ENCODE peak calls at places on chromosomes 7 and 10, in seven cellular contexts. One of them, this sample, is unnamed. For H3K4me1, the result is how much of the 10 kb centered on the place peaks cover.

GRCh38 chr10:77027141-77027540 is 610.5 kb downstream of the KCNMA1 start:
- DNase-seq in spleen: no peak
- DNase-seq in ovary: no peak
- DNase-seq in prostate gland: no peak
- DNase-seq in adrenal gland: no peak
- DNase-seq in HCT116: no peak
- DNase-seq in IMR-90: no peak
- DNase-seq in this sample: no peak

GRCh38 chr10:112715581-112715980 is 234.5 kb upstream of the TCF7L2 start:
- DNase-seq in spleen: no peak
- DNase-seq in HCT116: no peak
- DNase-seq in ovary: no peak
- DNase-seq in IMR-90: no peak
- DNase-seq in prostate gland: no peak
- DNase-seq in adrenal gland: no peak
- DNase-seq in this sample: no peak

GRCh38 chr10:59971915-59972314 is 65.6 kb upstream of the CCDC6 start:
- DNase-seq in ovary: no peak
- DNase-seq in IMR-90: no peak
- DNase-seq in adrenal gland: no peak
- DNase-seq in HCT116: no peak
- DNase-seq in prostate gland: peak
- DNase-seq in spleen: no peak
- DNase-seq in this sample: no peak

GRCh38 chr7:138974103-138974502 is 7.1 kb downstream of the KIAA1549 start:
- DNase-seq in adrenal gland: no peak
- DNase-seq in HCT116: no peak
- DNase-seq in ovary: no peak
- DNase-seq in prostate gland: no peak
- DNase-seq in IMR-90: no peak
- DNase-seq in spleen: no peak
- DNase-seq in this sample: no peak

GRCh38 chr7:35802649-35803048 is 1.8 kb downstream of the SEPTIN7 start:
- DNase-seq in prostate gland: no peak
- DNase-seq in HCT116: no peak
- DNase-seq in spleen: no peak
- DNase-seq in IMR-90: peak
- DNase-seq in adrenal gland: no peak
- DNase-seq in ovary: no peak
- DNase-seq in this sample: no peak

GRCh38 chr10:101118031-101118430 is 13.1 kb upstream of the TLX1 start:
- DNase-seq in ovary: no peak
- DNase-seq in spleen: no peak
- DNase-seq in adrenal gland: no peak
- DNase-seq in IMR-90: no peak
- DNase-seq in HCT116: no peak
- DNase-seq in prostate gland: no peak
- DNase-seq in this sample: no peak

GRCh38 chr7:94067506-94067905 is 63.4 kb upstream of the BET1 start:
- DNase-seq in spleen: no peak
- DNase-seq in adrenal gland: no peak
- DNase-seq in HCT116: no peak
- DNase-seq in ovary: no peak
- DNase-seq in prostate gland: no peak
- DNase-seq in IMR-90: peak
- DNase-seq in this sample: no peak

GRCh38 chr10:8174762-8175161 is 120.3 kb downstream of the GATA3 start:
- DNase-seq in spleen: no peak
- DNase-seq in HCT116: no peak
- DNase-seq in ovary: no peak
- DNase-seq in prostate gland: no peak
- DNase-seq in adrenal gland: no peak
- DNase-seq in IMR-90: no peak
- DNase-seq in this sample: no peak

GRCh38 chr10:37619336-37619735 is 238.1 kb downstream of the ZNF248 start:
- DNase-seq in HCT116: no peak
- DNase-seq in prostate gland: no peak
- DNase-seq in spleen: no peak
- DNase-seq in IMR-90: no peak
- DNase-seq in ovary: no peak
- DNase-seq in adrenal gland: peak
- DNase-seq in this sample: peak

GRCh38 chr7:22488643-22489462 is 11.1 kb downstream of the STEAP1B start:
- DNase-seq in ovary: peak
- DNase-seq in adrenal gland: peak
- DNase-seq in IMR-90: peak
- DNase-seq in spleen: no peak
- DNase-seq in prostate gland: peak
- DNase-seq in HCT116: peak
- DNase-seq in this sample: peak

GRCh38 chr7:132465516-132465915 is 110.8 kb downstream of the PLXNA4 start:
- DNase-seq in HCT116: no peak
- DNase-seq in prostate gland: no peak
- DNase-seq in spleen: no peak
- DNase-seq in IMR-90: no peak
- DNase-seq in ovary: no peak
- DNase-seq in adrenal gland: no peak
- DNase-seq in this sample: no peak

GRCh38 chr10:97096327-97097153 is 89.2 kb downstream of the SLIT1 start:
- DNase-seq in HCT116: no peak
- DNase-seq in ovary: peak
- DNase-seq in spleen: no peak
- DNase-seq in adrenal gland: no peak
- DNase-seq in prostate gland: no peak
- DNase-seq in IMR-90: no peak
- DNase-seq in this sample: peak

GRCh38 chr7:108415821-108416536 is 40.3 kb downstream of the NRCAM start:
- DNase-seq in prostate gland: no peak
- DNase-seq in ovary: no peak
- DNase-seq in adrenal gland: peak
- DNase-seq in IMR-90: no peak
- DNase-seq in spleen: no peak
- DNase-seq in HCT116: no peak
- DNase-seq in this sample: no peak

GRCh38 chr10:93947055-93947454 is 46.7 kb upstream of the PLCE1 start:
- DNase-seq in ovary: peak
- DNase-seq in prostate gland: no peak
- DNase-seq in IMR-90: peak
- DNase-seq in HCT116: no peak
- DNase-seq in spleen: no peak
- DNase-seq in adrenal gland: no peak
- DNase-seq in this sample: no peak

GRCh38 chr10:77919713-77920108 is 6.8 kb downstream of the DLG5 start:
- DNase-seq in adrenal gland: no peak
- DNase-seq in HCT116: no peak
- DNase-seq in prostate gland: no peak
- DNase-seq in ovary: no peak
- DNase-seq in IMR-90: peak
- DNase-seq in spleen: no peak
- DNase-seq in this sample: no peak

GRCh38 chr7:100874300-100874576 is 665 bp upstream of the SRRT start:
- DNase-seq in HCT116: no peak
- DNase-seq in ovary: no peak
- DNase-seq in adrenal gland: no peak
- DNase-seq in prostate gland: no peak
- DNase-seq in IMR-90: no peak
- DNase-seq in spleen: no peak
- DNase-seq in this sample: no peak

GRCh38 chr7:159023746-159024145 is 120.9 kb downstream of the VIPR2 start:
- DNase-seq in IMR-90: no peak
- DNase-seq in adrenal gland: peak
- DNase-seq in spleen: peak
- DNase-seq in prostate gland: no peak
- DNase-seq in ovary: peak
- DNase-seq in HCT116: no peak
- DNase-seq in this sample: no peak

GRCh38 chr7:134892963-134893362 is 93.3 kb upstream of the AGBL3 start:
- DNase-seq in prostate gland: no peak
- DNase-seq in spleen: no peak
- DNase-seq in HCT116: no peak
- DNase-seq in adrenal gland: no peak
- DNase-seq in ovary: no peak
- DNase-seq in IMR-90: no peak
- DNase-seq in this sample: no peak

GRCh38 chr10:541750-542371 is 147.6 kb downstream of the DIP2C start:
- DNase-seq in adrenal gland: no peak
- DNase-seq in prostate gland: no peak
- DNase-seq in HCT116: no peak
- DNase-seq in IMR-90: no peak
- DNase-seq in spleen: peak
- DNase-seq in ovary: no peak
- DNase-seq in this sample: no peak

GRCh38 chr7:157824011-157824818 is 487.4 kb downstream of the DNAJB6 start:
- DNase-seq in ovary: no peak
- DNase-seq in spleen: peak
- DNase-seq in adrenal gland: no peak
- DNase-seq in HCT116: no peak
- DNase-seq in prostate gland: no peak
- DNase-seq in IMR-90: no peak
- DNase-seq in this sample: no peak

GRCh38 chr7:74174606-74175082 is 488 bp downstream of the EIF4H start:
- DNase-seq in spleen: no peak
- DNase-seq in prostate gland: peak
- DNase-seq in ovary: peak
- DNase-seq in IMR-90: peak
- DNase-seq in HCT116: no peak
- DNase-seq in adrenal gland: peak
- DNase-seq in this sample: peak

GRCh38 chr10:24463683-24464426 is 254.9 kb downstream of the KIAA1217 start:
- DNase-seq in HCT116: no peak
- DNase-seq in IMR-90: peak
- DNase-seq in spleen: no peak
- DNase-seq in prostate gland: peak
- DNase-seq in adrenal gland: peak
- DNase-seq in ovary: peak
- DNase-seq in this sample: peak

DNA sequence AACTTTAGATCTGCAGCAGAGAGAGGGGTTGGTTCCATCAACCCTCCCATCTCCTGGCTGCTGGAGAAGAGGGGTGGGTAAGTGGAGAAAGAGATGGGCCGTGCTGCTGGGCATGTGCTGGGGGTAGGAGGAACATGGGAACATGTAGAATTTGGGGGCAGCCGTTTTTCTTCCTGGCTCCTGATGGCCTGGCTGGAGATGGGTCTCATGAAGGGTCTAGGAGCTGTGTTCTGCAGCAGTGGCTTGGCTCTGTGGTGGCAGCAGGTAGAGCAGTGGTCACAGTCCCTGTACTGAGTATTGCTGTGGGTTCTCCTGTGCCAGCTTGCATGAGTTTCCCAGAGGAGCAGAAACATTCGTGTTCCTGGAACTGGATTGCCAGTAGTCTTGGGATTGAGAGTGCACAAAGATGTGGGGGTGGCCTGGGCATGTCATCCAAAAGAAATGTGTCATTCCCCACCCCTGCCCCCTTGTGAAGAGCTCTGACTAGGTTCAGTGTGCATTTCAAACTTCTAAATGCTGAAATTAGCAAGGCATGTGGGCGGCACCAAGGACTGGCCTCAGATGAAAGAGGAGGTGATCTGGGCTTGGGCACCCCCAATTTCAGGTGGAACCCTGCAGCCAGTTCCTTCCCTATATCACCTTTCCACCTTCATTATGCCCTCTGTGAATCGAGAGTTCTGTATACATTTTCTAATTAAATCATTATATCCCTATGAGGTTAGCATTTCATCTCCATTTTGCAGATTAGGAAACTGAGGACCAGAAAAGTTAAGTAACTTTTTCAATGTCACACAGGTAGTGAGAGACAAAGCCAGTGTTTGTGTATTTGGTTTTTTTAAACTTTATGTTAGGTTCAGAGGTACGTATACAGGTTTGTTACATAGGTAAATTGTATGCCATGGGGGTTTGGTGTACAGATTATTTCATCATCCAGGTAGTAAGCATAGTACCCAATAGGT is 2.1 kb downstream of the CHST3 start:
- DNase-seq in spleen: no peak
- DNase-seq in IMR-90: peak
- DNase-seq in HCT116: no peak
- DNase-seq in ovary: no peak
- DNase-seq in adrenal gland: peak
- DNase-seq in prostate gland: no peak
- DNase-seq in this sample: no peak
- H3K4me1 ChIP-seq in spleen: under half
- H3K4me1 ChIP-seq in IMR-90: under half
- H3K4me1 ChIP-seq in HCT116: half or more
- H3K4me1 ChIP-seq in ovary: under half
- H3K4me1 ChIP-seq in adrenal gland: under half
- H3K4me1 ChIP-seq in prostate gland: under half
- H3K4me1 ChIP-seq in this sample: under half

GRCh38 chr10:79195091-79195923 is 126.5 kb downstream of the ZMIZ1 start:
- DNase-seq in spleen: peak
- DNase-seq in IMR-90: peak
- DNase-seq in HCT116: peak
- DNase-seq in adrenal gland: peak
- DNase-seq in ovary: peak
- DNase-seq in prostate gland: peak
- DNase-seq in this sample: peak
- TF ChIP-seq POLR2A in spleen: no peak
- TF ChIP-seq POLR2A in IMR-90: peak
- TF ChIP-seq POLR2A in HCT116: no peak
- TF ChIP-seq POLR2A in adrenal gland: no peak
- TF ChIP-seq POLR2A in ovary: no peak
- TF ChIP-seq POLR2A in prostate gland: no peak
- TF ChIP-seq POLR2A in this sample: no peak

GRCh38 chr10:71582506-71582905 is 137.1 kb downstream of the C10orf105 start:
- DNase-seq in adrenal gland: no peak
- DNase-seq in ovary: no peak
- DNase-seq in HCT116: no peak
- DNase-seq in spleen: no peak
- DNase-seq in IMR-90: no peak
- DNase-seq in prostate gland: no peak
- DNase-seq in this sample: no peak

GRCh38 chr10:71580926-71581325 is 138.7 kb downstream of the C10orf105 start:
- DNase-seq in spleen: no peak
- DNase-seq in ovary: no peak
- DNase-seq in prostate gland: no peak
- DNase-seq in adrenal gland: no peak
- DNase-seq in HCT116: no peak
- DNase-seq in IMR-90: no peak
- DNase-seq in this sample: no peak

GRCh38 chr10:71583076-71583475 is 136.5 kb downstream of the C10orf105 start:
- DNase-seq in IMR-90: no peak
- DNase-seq in prostate gland: no peak
- DNase-seq in spleen: no peak
- DNase-seq in ovary: no peak
- DNase-seq in adrenal gland: no peak
- DNase-seq in HCT116: no peak
- DNase-seq in this sample: no peak

GRCh38 chr10:71581376-71581775 is 138.2 kb downstream of the C10orf105 start:
- DNase-seq in HCT116: no peak
- DNase-seq in prostate gland: no peak
- DNase-seq in IMR-90: no peak
- DNase-seq in ovary: no peak
- DNase-seq in adrenal gland: no peak
- DNase-seq in spleen: no peak
- DNase-seq in this sample: no peak

GRCh38 chr10:71582019-71582418 is 137.6 kb downstream of the C10orf105 start:
- DNase-seq in ovary: no peak
- DNase-seq in adrenal gland: peak
- DNase-seq in prostate gland: no peak
- DNase-seq in IMR-90: peak
- DNase-seq in spleen: no peak
- DNase-seq in HCT116: no peak
- DNase-seq in this sample: no peak
- H3K4me1 ChIP-seq in ovary: under half
- H3K4me1 ChIP-seq in adrenal gland: under half
- H3K4me1 ChIP-seq in prostate gland: under half
- H3K4me1 ChIP-seq in IMR-90: under half
- H3K4me1 ChIP-seq in spleen: under half
- H3K4me1 ChIP-seq in HCT116: under half
- H3K4me1 ChIP-seq in this sample: under half

GRCh38 chr7:2379821-2380450 is 23.5 kb upstream of the CHST12 start:
- DNase-seq in spleen: no peak
- DNase-seq in ovary: no peak
- DNase-seq in prostate gland: no peak
- DNase-seq in IMR-90: no peak
- DNase-seq in adrenal gland: no peak
- DNase-seq in HCT116: no peak
- DNase-seq in this sample: no peak
- TF ChIP-seq POLR2A in spleen: no peak
- TF ChIP-seq POLR2A in ovary: no peak
- TF ChIP-seq POLR2A in prostate gland: no peak
- TF ChIP-seq POLR2A in IMR-90: no peak
- TF ChIP-seq POLR2A in adrenal gland: no peak
- TF ChIP-seq POLR2A in HCT116: no peak
- TF ChIP-seq POLR2A in this sample: no peak

This sample was measured in uterus.